ENCODE peak calls at places on chromosomes 6 and 20, in ten cellular contexts. F is COR-L47; G is aorta; T is mammary epithelial cell; R is activated CD8-positive, alpha-beta memory T cell treated with anti-CD3 and anti-CD28 coated beads, Interleukin-2, amount 50 U/mL, for 4 hours; Y is HTR-8/SVneo; C is heart left ventricle; U is T-helper 17 cell; D is Caco-2; A is NCI-H226. X is an unnamed sample.

GRCh38 chr20:56487216-56487615 is 18.8 kb downstream of the RTF2 start:
- DNase-seq in A (no peak), F (no peak), G (no peak), C (no peak), Y (no peak), U (no peak), T (no peak), R (no peak), D (no peak), X (no peak)

GRCh38 chr6:85403331-85404015 is 46.4 kb upstream of the NT5E start:
- DNase-seq in T (peak), R (no peak), C (no peak), Y (peak), F (no peak), G (no peak), D (no peak), A (peak), U (no peak), X (no peak)

GRCh38 chr6:84137051-84137375 is 90.4 kb downstream of the CEP162 start:
- DNase-seq in G (no peak), R (no peak), A (no peak), F (peak), Y (no peak), T (no peak), U (no peak), D (no peak), C (no peak), X (no peak)

GRCh38 chr6:104472245-104472644 is 387.5 kb downstream of the HACE1 start:
- DNase-seq in F (peak), U (no peak), Y (no peak), C (no peak), R (no peak), T (no peak), G (no peak), A (no peak), D (no peak), X (no peak)

GRCh38 chr20:22414354-22414753 is 170.0 kb downstream of the FOXA2 start:
- DNase-seq in U (no peak), Y (no peak), A (peak), C (no peak), F (no peak), R (no peak), G (no peak), D (peak), T (no peak), X (no peak)

GRCh38 chr6:111263837-111264236 is 176.5 kb downstream of the SLC16A10 start:
- DNase-seq in T (peak), A (peak), R (no peak), D (no peak), C (no peak), G (no peak), Y (peak), F (no peak), U (no peak), X (no peak)

GRCh38 chr6:15905488-15906392 is 223.1 kb upstream of the MYLIP start:
- DNase-seq in G (no peak), Y (peak), U (no peak), C (no peak), D (no peak), F (no peak), R (no peak), A (no peak), T (no peak), X (no peak)

GRCh38 chr6:100276311-100277057 is 188.2 kb downstream of the SIM1 start:
- DNase-seq in D (no peak), F (no peak), U (no peak), A (no peak), R (no peak), G (no peak), C (no peak), Y (no peak), T (peak), X (no peak)

GRCh38 chr20:642398-643174 is 10.4 kb downstream of the SRXN1 start:
- DNase-seq in T (no peak), F (no peak), U (no peak), D (no peak), Y (no peak), C (peak), R (no peak), G (no peak), A (no peak), X (no peak)

GRCh38 chr20:93641-94040 is 6.2 kb downstream of the DEFB125 start:
- DNase-seq in Y (no peak), R (no peak), G (no peak), C (no peak), U (no peak), T (no peak), D (no peak), F (no peak), A (no peak), X (no peak)

GRCh38 chr6:16802071-16802470 is 40.8 kb upstream of the ATXN1 start:
- DNase-seq in F (no peak), U (no peak), A (no peak), G (no peak), C (peak), R (no peak), Y (no peak), D (no peak), T (no peak), X (no peak)

GRCh38 chr20:49245921-49246740 is 26.9 kb downstream of the DDX27 start:
- DNase-seq in C (no peak), D (peak), U (no peak), G (no peak), A (peak), Y (peak), F (peak), T (peak), R (no peak), X (no peak)

GRCh38 chr20:38604873-38605303 is 3.3 kb downstream of the ARHGAP40 start:
- DNase-seq in A (peak), D (peak), Y (peak), T (peak), C (no peak), G (no peak), F (no peak), R (no peak), U (no peak), X (no peak)

GRCh38 chr6:30709101-30709868 is 7.8 kb downstream of the MDC1 start:
- DNase-seq in D (no peak), R (no peak), T (no peak), Y (no peak), G (no peak), A (no peak), F (no peak), C (no peak), U (no peak), X (no peak)

GRCh38 chr20:57747889-57748456 is 38.2 kb upstream of the PMEPA1 start:
- DNase-seq in Y (no peak), T (no peak), A (no peak), D (no peak), U (no peak), R (no peak), C (no peak), G (peak), F (no peak), X (no peak)

GRCh38 chr6:106128981-106129761 is 43.0 kb downstream of the PRDM1 start:
- DNase-seq in G (no peak), U (no peak), D (no peak), C (no peak), F (no peak), T (peak), A (peak), R (no peak), Y (peak), X (no peak)

GRCh38 chr6:142728910-142729481 is 216.0 kb downstream of the HIVEP2 start:
- DNase-seq in T (no peak), U (no peak), C (no peak), Y (no peak), G (no peak), A (peak), R (no peak), D (peak), F (no peak), X (no peak)

GRCh38 chr6:63352587-63353281 is 33.0 kb upstream of the LGSN start:
- DNase-seq in D (peak), C (no peak), G (peak), U (no peak), A (no peak), Y (peak), F (peak), R (no peak), T (peak), X (no peak)

GRCh38 chr20:20413801-20414200 is 45.9 kb downstream of the INSM1 start:
- DNase-seq in F (no peak), R (no peak), D (no peak), C (no peak), G (no peak), U (no peak), Y (no peak), T (no peak), A (no peak), X (no peak)

GRCh38 chr6:116572162-116572561 is 858 bp downstream of the RWDD1 start:
- DNase-seq in Y (peak), A (no peak), F (no peak), C (peak), T (peak), D (no peak), R (no peak), G (no peak), U (no peak), X (no peak)

GRCh38 chr6:54252496-54252895 is 55.7 kb upstream of the TINAG start:
- DNase-seq in F (no peak), D (no peak), R (no peak), T (no peak), C (no peak), A (no peak), G (no peak), U (no peak), Y (no peak), X (no peak)

GRCh38 chr20:32752021-32752457 is 8.8 kb upstream of the COMMD7 start:
- DNase-seq in G (no peak), D (no peak), A (no peak), C (no peak), U (no peak), Y (no peak), R (no peak), T (no peak), F (no peak), X (no peak)

GRCh38 chr6:158894192-158894591 is 75.0 kb upstream of the EZR start:
- DNase-seq in A (peak), G (no peak), Y (peak), R (no peak), T (peak), C (no peak), D (peak), F (no peak), U (no peak), X (no peak)

GRCh38 chr6:56804996-56805395 is 149.9 kb upstream of the BEND6 start:
- DNase-seq in D (no peak), T (peak), G (no peak), R (no peak), F (no peak), Y (peak), U (no peak), C (no peak), A (peak), X (no peak)

GRCh38 chr20:46253391-46253790 is 54.9 kb downstream of the CDH22 start:
- DNase-seq in T (no peak), A (no peak), Y (peak), D (peak), G (no peak), R (no peak), C (no peak), F (no peak), U (no peak), X (no peak)

GRCh38 chr6:159043986-159044385 is 805 bp downstream of the TAGAP start:
- DNase-seq in T (no peak), G (no peak), C (no peak), F (no peak), D (no peak), Y (no peak), R (no peak), U (no peak), A (no peak), X (peak)

GRCh38 chr20:50320910-50321796 is 130.5 kb downstream of the CEBPB start:
- DNase-seq in C (peak), A (peak), G (peak), F (no peak), Y (peak), U (no peak), D (peak), T (peak), R (no peak), X (no peak)

GRCh38 chr20:64003970-64004725 is 23.2 kb downstream of the PRPF6 start:
- DNase-seq in T (no peak), A (no peak), D (peak), C (no peak), G (no peak), U (no peak), R (no peak), F (peak), Y (no peak), X (no peak)